ENCODE peak calls at places on chromosomes 6 and 20, in four cellular contexts. P, B, Q and V are unnamed samples.

GRCh38 chr6:149387787-149388512 is 12.1 kb upstream of the SUMO4 start:
- DNase-seq in B (no peak), P (no peak), Q (no peak), V (no peak)

GRCh38 chr6:47680056-47680455 is 18.3 kb upstream of the ADGRF4 start:
- DNase-seq in Q (no peak), P (no peak), B (no peak), V (no peak)

GRCh38 chr20:25039697-25040437 is 18.1 kb downstream of the ACSS1 start:
- DNase-seq in P (no peak), B (peak), Q (no peak), V (no peak)

GRCh38 chr6:132816665-132817064 is 2.3 kb downstream of the RPS12 start:
- DNase-seq in P (no peak), B (no peak), Q (no peak), V (no peak)

GRCh38 chr20:64145458-64146300 is 18.6 kb upstream of the MYT1 start:
- DNase-seq in B (no peak), P (peak), Q (no peak), V (no peak)

GRCh38 chr6:25685896-25686295 is 33.9 kb downstream of the SCGN start:
- DNase-seq in P (no peak), B (no peak), Q (no peak), V (no peak)

GRCh38 chr6:29967379-29968010 is 25.2 kb downstream of the HLA-A start:
- DNase-seq in Q (peak), B (peak), P (no peak), V (no peak)

GRCh38 chr6:36546958-36547645 is at the start of gene STK38:
- DNase-seq in B (peak), P (peak), Q (peak), V (peak)

GRCh38 chr6:147131728-147132127 is 72.5 kb upstream of the STXBP5 start:
- DNase-seq in P (no peak), B (no peak), Q (peak), V (no peak)

GRCh38 chr6:136424450-136424849 is 125.8 kb downstream of the MAP7 start:
- DNase-seq in Q (no peak), B (no peak), P (no peak), V (no peak)

GRCh38 chr20:24337074-24337473 is 132.4 kb upstream of the SYNDIG1 start:
- DNase-seq in Q (peak), P (no peak), B (no peak), V (no peak)

GRCh38 chr6:159414711-159415110 is 245.5 kb downstream of the FNDC1 start:
- DNase-seq in B (no peak), Q (no peak), P (no peak), V (no peak)

GRCh38 chr6:14316911-14317535 is 199.5 kb downstream of the CD83 start:
- DNase-seq in Q (no peak), P (no peak), B (no peak), V (no peak)

GRCh38 chr20:63290677-63291472 is 2.1 kb upstream of the COL20A1 start:
- DNase-seq in P (peak), Q (no peak), B (peak), V (no peak)

GRCh38 chr20:50635676-50636600 is 55.4 kb downstream of the RIPOR3 start:
- DNase-seq in Q (peak), B (peak), P (peak), V (no peak)

GRCh38 chr20:4217349-4217761 is 202.0 kb upstream of the RNF24 start:
- DNase-seq in B (no peak), Q (no peak), P (no peak), V (no peak)

GRCh38 chr20:7038029-7038428 is 270.5 kb downstream of the BMP2 start:
- DNase-seq in Q (no peak), B (no peak), P (no peak), V (no peak)

GRCh38 chr20:49560646-49561045 is 7.3 kb downstream of the PTGIS start:
- DNase-seq in B (no peak), P (no peak), Q (no peak), V (no peak)

GRCh38 chr6:82906951-82907350 is 158.7 kb downstream of the UBE3D start:
- DNase-seq in Q (no peak), B (peak), P (no peak), V (no peak)

GRCh38 chr6:75334266-75335040 is 49.9 kb upstream of the TMEM30A start:
- DNase-seq in P (peak), B (peak), Q (no peak), V (no peak)

GRCh38 chr6:17202526-17202925 is 78.6 kb upstream of the RBM24 start:
- DNase-seq in P (no peak), B (no peak), Q (no peak), V (no peak)

GRCh38 chr6:39887692-39888450 is 46.4 kb downstream of the MOCS1 start:
- DNase-seq in P (no peak), B (peak), Q (no peak), V (no peak)

GRCh38 chr20:12049125-12049524 is 131.4 kb downstream of the BTBD3 start:
- DNase-seq in P (no peak), Q (no peak), B (peak), V (no peak)

GRCh38 chr20:57847104-57847503 is 137.3 kb upstream of the PMEPA1 start:
- DNase-seq in Q (no peak), P (no peak), B (no peak), V (no peak)

GRCh38 chr6:137487947-137488735 is 6.1 kb downstream of the OLIG3 start:
- DNase-seq in Q (no peak), P (peak), B (no peak), V (no peak)

GRCh38 chr6:25215881-25216280 is 63.3 kb upstream of the CARMIL1 start:
- DNase-seq in B (no peak), P (no peak), Q (no peak), V (no peak)

GRCh38 chr20:51327251-51327841 is 215.2 kb downstream of the NFATC2 start:
- DNase-seq in Q (no peak), B (no peak), P (no peak), V (no peak)

GRCh38 chr6:43216200-43216599 is 13.1 kb downstream of the DNPH1 start:
- DNase-seq in Q (no peak), B (no peak), P (no peak), V (no peak)

GRCh38 chr6:81996414-81996813 is 243.9 kb upstream of the TENT5A start:
- DNase-seq in Q (no peak), B (no peak), P (no peak), V (no peak)

GRCh38 chr6:155455766-155456165 is at the start of gene NOX3:
- DNase-seq in Q (no peak), P (no peak), B (no peak), V (no peak)

GRCh38 chr20:59388402-59388801 is 88.0 kb downstream of the EDN3 start:
- DNase-seq in Q (no peak), B (no peak), P (no peak), V (no peak)

GRCh38 chr6:39344821-39345280 is 22.3 kb upstream of the KCNK16 start:
- DNase-seq in P (peak), B (no peak), Q (no peak), V (no peak)

GRCh38 chr6:147699637-147700036 is 191.1 kb downstream of the SAMD5 start:
- DNase-seq in B (peak), Q (no peak), P (no peak), V (no peak)

GRCh38 chr20:44412402-44413144 is 57.1 kb downstream of the HNF4A start:
- DNase-seq in B (no peak), Q (no peak), P (no peak), V (no peak)
- TF ChIP-seq POLR2AphosphoS5 in B (no peak), Q (no peak), P (no peak), V (no peak)

DNA sequence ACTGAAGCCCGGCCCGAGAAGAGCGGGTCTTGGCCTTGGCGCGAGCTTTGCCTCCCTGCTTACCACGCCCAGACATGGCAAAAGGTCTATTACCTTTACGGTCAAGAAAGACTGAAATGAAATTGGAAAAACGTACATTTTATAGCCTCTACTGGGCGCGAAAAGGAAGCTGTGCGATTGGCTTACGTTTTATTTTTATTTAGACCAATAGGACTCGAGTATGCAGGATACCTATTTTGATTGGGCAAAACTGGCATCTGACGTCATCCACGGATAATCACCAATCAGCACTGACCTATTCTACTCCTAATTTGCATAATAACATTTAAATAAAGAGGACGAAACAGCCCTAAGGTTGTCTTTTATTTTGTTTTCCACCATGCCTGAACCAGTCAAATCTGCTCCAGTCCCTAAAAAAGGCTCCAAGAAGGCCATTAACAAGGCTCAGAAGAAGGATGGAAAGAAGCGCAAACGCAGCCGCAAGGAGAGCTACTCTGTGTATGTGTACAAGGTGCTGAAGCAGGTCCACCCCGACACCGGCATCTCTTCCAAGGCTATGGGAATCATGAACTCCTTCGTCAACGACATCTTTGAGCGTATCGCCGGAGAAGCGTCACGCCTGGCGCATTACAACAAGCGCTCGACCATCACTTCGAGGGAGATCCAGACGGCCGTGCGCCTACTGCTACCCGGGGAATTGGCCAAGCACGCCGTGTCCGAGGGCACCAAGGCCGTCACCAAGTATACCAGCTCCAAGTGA is 97.4 kb downstream of the OR2B2 start:
- DNase-seq in B (peak), Q (no peak), P (peak), V (no peak)
- TF ChIP-seq POLR2AphosphoS5 in B (peak), Q (no peak), P (peak), V (peak)

DNA sequence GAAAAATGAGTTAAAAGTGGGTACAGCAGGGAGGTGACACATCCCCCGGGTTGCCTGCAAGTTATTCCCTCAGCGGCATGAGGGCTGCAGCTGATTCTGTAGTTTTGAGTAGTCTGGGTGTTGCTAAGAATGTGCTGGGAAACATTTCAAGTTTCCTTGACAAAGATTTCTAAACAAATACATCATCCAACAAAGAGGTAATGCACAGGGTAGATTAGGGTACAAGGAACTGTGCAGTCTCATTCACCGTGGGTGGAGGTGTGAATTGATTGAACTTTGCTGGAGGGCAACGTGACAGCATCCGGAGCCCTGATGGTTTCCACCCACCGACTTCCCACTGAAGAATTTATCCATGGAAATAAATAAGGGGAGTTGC is 21.8 kb downstream of the CASS4 start:
- DNase-seq in Q (no peak), P (no peak), B (no peak), V (no peak)
- TF ChIP-seq POLR2AphosphoS5 in Q (no peak), P (no peak), B (no peak), V (no peak)

DNA sequence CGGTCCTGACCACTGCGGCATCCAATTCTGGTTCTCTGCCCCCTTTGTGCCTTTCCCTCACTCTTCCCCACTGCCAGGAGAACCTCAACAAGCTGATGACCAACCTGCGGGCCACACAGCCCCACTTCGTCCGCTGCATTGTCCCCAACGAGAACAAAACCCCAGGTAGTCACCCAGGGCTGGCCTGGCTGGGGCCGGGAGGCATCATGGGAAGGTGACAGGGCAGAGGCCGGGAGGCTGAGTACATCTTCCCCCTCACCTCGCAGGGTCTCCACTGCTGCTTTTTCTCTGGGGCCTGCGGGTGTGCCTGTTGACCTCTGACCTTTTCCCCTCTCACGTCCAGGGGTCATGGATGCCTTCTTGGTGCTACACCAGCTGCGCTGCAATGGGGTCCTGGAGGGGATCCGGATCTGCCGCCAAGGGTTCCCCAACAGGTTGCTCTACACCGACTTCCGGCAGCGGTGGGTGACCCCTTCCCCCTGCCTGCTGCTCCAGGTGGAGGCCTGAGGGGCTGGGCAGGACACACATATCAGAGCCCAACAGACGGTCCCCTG is 35.1 kb downstream of the MYH7B start:
- DNase-seq in B (no peak), Q (no peak), P (no peak), V (no peak)
- TF ChIP-seq POLR2AphosphoS5 in B (no peak), Q (no peak), P (no peak), V (no peak)

GRCh38 chr20:840858-841567 is 7.5 kb downstream of the FAM110A start:
- DNase-seq in P (peak), B (no peak), Q (no peak), V (no peak)
- TF ChIP-seq POLR2AphosphoS5 in P (no peak), B (no peak), Q (no peak), V (no peak)